ENCODE peak calls at places on chromosomes 1 and 21, in nine cellular contexts. X is Panc1, H is left lung, T is lung, N is heart right ventricle, W is GM12878, B is HCT116, V is heart left ventricle, F is body of pancreas. M is an unnamed sample.

GRCh38 chr1:173190101-173190895 is 16.8 kb downstream of the TNFSF4 start:
- ATAC-seq in W (peak; percentile 59), B (peak; percentile 77), F (peak; percentile 87), V (peak; percentile 93), H (peak; percentile 87), X (peak; percentile 91), T (peak; percentile 72), N (peak; percentile 98), M (peak; percentile 86)

GRCh38 chr1:218350022-218350525 is 4.9 kb downstream of the TGFB2 start:
- ATAC-seq in W (no peak), N (no peak), H (no peak), T (no peak), X (no peak), B (no peak), F (no peak), V (no peak), M (no peak)

GRCh38 chr1:172423336-172423735 is 2.9 kb downstream of the C1orf105 start:
- ATAC-seq in T (no peak), X (no peak), W (no peak), B (no peak), H (no peak), V (no peak), N (no peak), F (no peak), M (no peak)

GRCh38 chr21:31720330-31720729 is 11.6 kb downstream of the SCAF4 start:
- ATAC-seq in W (peak; percentile 65), H (no peak), T (no peak), B (no peak), V (no peak), F (no peak), N (no peak), X (no peak), M (no peak)

GRCh38 chr1:31703431-31704260 is at the start of gene COL16A1:
- ATAC-seq in X (no peak), N (peak; percentile 66), W (peak; percentile 25), B (no peak), T (no peak), V (peak; percentile 60), H (peak; percentile 56), F (peak; percentile 24), M (peak; percentile 75)

GRCh38 chr1:212119397-212119837 is 83.9 kb downstream of the DTL start:
- ATAC-seq in F (no peak), T (no peak), W (peak; percentile 56), N (peak; percentile 96), V (peak; percentile 81), X (peak; percentile 52), B (no peak), H (no peak), M (no peak)

GRCh38 chr1:14392161-14392886 is 206.2 kb upstream of the KAZN start:
- ATAC-seq in T (no peak), B (no peak), F (no peak), H (no peak), X (no peak), V (no peak), W (no peak), N (no peak), M (no peak)

GRCh38 chr1:57316291-57316690 is 107.6 kb downstream of the DAB1 start:
- ATAC-seq in B (no peak), N (no peak), F (no peak), X (no peak), V (no peak), T (no peak), H (no peak), W (no peak), M (no peak)

GRCh38 chr1:212225871-212226302 is 59.3 kb upstream of the PPP2R5A start:
- ATAC-seq in H (no peak), F (no peak), X (no peak), W (peak; percentile 81), V (no peak), T (no peak), N (no peak), B (no peak), M (no peak)

GRCh38 chr1:185016880-185017279 is 28.5 kb upstream of the RNF2 start:
- ATAC-seq in V (no peak), N (no peak), X (peak; percentile 34), T (no peak), W (no peak), H (no peak), B (peak; percentile 52), F (no peak), M (no peak)

GRCh38 chr1:175506081-175506480 is 237.3 kb downstream of the TNR start:
- ATAC-seq in F (no peak), V (no peak), W (no peak), T (no peak), X (no peak), N (no peak), B (no peak), H (no peak), M (no peak)

GRCh38 chr1:203556047-203556851 is 62.3 kb downstream of the OPTC start:
- ATAC-seq in X (no peak), T (no peak), F (peak; percentile 41), B (no peak), V (peak; percentile 59), H (peak; percentile 19), N (peak; percentile 84), W (no peak), M (peak; percentile 55)

GRCh38 chr1:48471603-48472576 is at the start of gene SPATA6:
- ATAC-seq in T (peak; percentile 95), H (peak; percentile 97), W (peak; percentile 99), N (peak; percentile 99), X (peak; percentile 94), B (peak; percentile 94), V (peak; percentile 94), F (peak; percentile 95), M (peak; percentile 94)

GRCh38 chr1:33387512-33388079 is 43.3 kb downstream of the PHC2 start:
- ATAC-seq in T (no peak), N (no peak), F (no peak), W (no peak), H (no peak), B (no peak), V (no peak), X (no peak), M (no peak)

GRCh38 chr1:92943515-92943873 is 17.8 kb downstream of the DIPK1A start:
- ATAC-seq in V (no peak), F (no peak), B (no peak), N (no peak), T (no peak), X (no peak), H (no peak), W (no peak), M (no peak)

DNA sequence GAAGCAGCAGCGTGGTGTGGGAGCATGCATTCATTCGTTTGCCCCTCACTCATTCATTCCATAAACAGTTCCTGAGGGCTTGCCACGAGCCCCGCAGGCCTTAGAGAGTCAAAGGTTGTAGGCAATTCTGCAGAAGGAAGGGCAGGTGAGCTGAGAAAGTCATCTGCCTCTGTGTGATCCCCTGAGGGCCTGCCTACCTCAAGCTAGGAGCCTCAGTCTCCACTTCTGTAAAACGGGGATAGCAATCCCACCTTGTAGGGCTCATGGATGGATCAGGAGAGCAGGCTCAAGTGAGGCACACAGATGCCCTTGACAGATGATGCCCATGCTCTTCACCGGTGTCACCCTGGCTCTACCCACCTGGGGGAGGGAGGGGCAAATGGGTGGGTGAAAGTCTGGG is 26.6 kb upstream of the ALDH4A1 start:
- ATAC-seq in X (no peak), N (no peak), T (no peak), V (no peak), W (no peak), F (no peak), B (no peak), H (no peak), M (no peak)
- H3K27me3 ChIP-seq in X (no peaks in the 10 kb centered on the region), N (no peaks in the 10 kb centered on the region), T (no peaks in the 10 kb centered on the region), V (no peaks in the 10 kb centered on the region), W (no peaks in the 10 kb centered on the region), F (no peaks in the 10 kb centered on the region), B (no peaks in the 10 kb centered on the region), H (no peaks in the 10 kb centered on the region), M (no peaks in the 10 kb centered on the region)

GRCh38 chr1:94646786-94647555 is 105.4 kb upstream of the F3 start:
- ATAC-seq in W (no peak), F (no peak), H (no peak), B (no peak), V (no peak), X (no peak), T (no peak), N (no peak), M (no peak)
- TF ChIP-seq CTCF in W (no peak), F (no peak), H (no peak), B (no peak), V (no peak), X (no peak), T (no peak), N (no peak), M (no peak)

GRCh38 chr1:156773607-156774006 is 6.3 kb downstream of the PRCC start:
- ATAC-seq in X (no peak), F (no peak), W (peak; percentile 73), N (no peak), H (no peak), B (peak; percentile 50), V (no peak), T (no peak), M (no peak)

GRCh38 chr1:156775799-156776198 is 8.5 kb downstream of the PRCC start:
- ATAC-seq in V (no peak), H (no peak), N (no peak), X (no peak), T (no peak), W (no peak), F (no peak), B (no peak), M (no peak)

GRCh38 chr1:156776942-156777341 is 9.6 kb downstream of the PRCC start:
- ATAC-seq in X (no peak), F (no peak), V (no peak), H (no peak), B (no peak), T (no peak), N (no peak), W (peak; percentile 57), M (no peak)

GRCh38 chr1:156781585-156782186 is 14.4 kb downstream of the PRCC start:
- ATAC-seq in V (no peak), X (no peak), N (no peak), F (no peak), B (no peak), H (peak; percentile 25), T (peak; percentile 27), W (no peak), M (peak; percentile 71)

DNA sequence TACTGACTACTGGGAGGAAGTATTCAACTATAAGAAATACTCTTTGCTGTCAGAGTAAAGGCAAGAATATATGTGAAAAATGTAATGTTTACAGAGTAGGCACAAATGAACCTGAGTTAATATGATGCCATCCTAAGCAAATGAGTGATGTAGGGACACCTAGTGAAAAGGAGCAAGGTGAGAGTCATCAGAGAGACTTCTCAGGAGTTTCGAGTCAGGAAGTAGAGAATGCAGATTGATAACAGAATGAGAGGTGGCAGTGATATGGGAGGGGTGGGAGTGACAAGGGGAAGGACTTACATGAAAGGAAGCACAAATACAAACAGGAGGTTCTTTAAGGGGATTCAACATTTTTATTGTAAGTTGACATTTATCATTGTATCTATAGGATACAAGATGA is 10.2 kb downstream of the PRCC start:
- ATAC-seq in F (no peak), V (no peak), T (no peak), B (no peak), H (no peak), X (no peak), N (no peak), W (no peak), M (no peak)
- H3K27me3 ChIP-seq in F (no peaks in the 10 kb centered on the region), V (no peaks in the 10 kb centered on the region), T (no peaks in the 10 kb centered on the region), B (no peaks in the 10 kb centered on the region), H (no peaks in the 10 kb centered on the region), X (no peaks in the 10 kb centered on the region), N (no peaks in the 10 kb centered on the region), W (no peaks in the 10 kb centered on the region), M (no peaks in the 10 kb centered on the region)

DNA sequence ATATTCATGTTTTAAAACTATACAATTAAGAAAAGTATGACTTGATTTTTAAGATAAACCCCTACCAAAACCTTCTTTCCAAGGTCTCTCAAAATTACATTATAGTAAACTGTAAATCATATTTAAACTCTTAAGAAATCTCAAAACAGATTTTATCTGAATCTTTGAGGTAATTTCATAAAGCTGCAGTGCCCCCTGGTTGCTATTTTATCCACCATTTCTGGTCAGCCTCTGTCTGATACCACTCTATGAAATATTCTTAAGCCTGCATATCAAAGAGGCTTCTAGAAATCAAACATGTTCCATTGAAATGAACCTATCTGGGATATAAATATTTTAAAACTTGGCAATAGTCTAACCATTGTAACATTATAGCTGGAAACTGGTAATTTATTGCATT is 317.3 kb downstream of the COL11A1 start:
- ATAC-seq in X (no peak), B (no peak), T (no peak), H (no peak), N (no peak), F (no peak), V (no peak), W (no peak), M (no peak)
- TF ChIP-seq CTCF in X (no peak), B (peak; percentile 11), T (no peak), H (no peak), N (no peak), F (no peak), V (no peak), W (no peak), M (no peak)